ENCODE peak calls at places on chromosomes 4 and X, in five cellular contexts. C, W, X, M and L are unnamed samples.
A peak's percentile ranks its signal among the peaks of the same experiment; 100 is the strongest.

GRCh38 chr4:88809561-88810219 is 112.1 kb upstream of the NAP1L5 start:
- DNase-seq in C (no peak), W (no peak), X (no peak), M (no peak), L (no peak)

GRCh38 chrX:20374450-20374849 is 107.7 kb upstream of the RPS6KA3 start:
- DNase-seq in C (no peak), W (no peak), X (no peak), M (no peak), L (no peak)

GRCh38 chrX:68808686-68809357 is 20.0 kb upstream of the EFNB1 start:
- DNase-seq in C (peak; percentile 23), W (no peak), X (no peak), M (no peak), L (no peak)

GRCh38 chrX:45788941-45789348 is 588.3 kb upstream of the DIPK2B start:
- DNase-seq in C (no peak), W (no peak), X (no peak), M (no peak), L (no peak)

GRCh38 chr4:122819708-122820449 is 6.8 kb upstream of the FGF2 start:
- DNase-seq in C (peak; percentile 44), W (no peak), X (no peak), M (no peak), L (no peak)

GRCh38 chr4:183337349-183337748 is 15.1 kb upstream of the CLDN24 start:
- DNase-seq in C (no peak), W (no peak), X (no peak), M (no peak), L (no peak)

GRCh38 chr4:43968041-43968440 is 480.6 kb downstream of the KCTD8 start:
- DNase-seq in C (no peak), W (no peak), X (no peak), M (no peak), L (no peak)

GRCh38 chrX:72461766-72462165 is 110.9 kb downstream of the HDAC8 start:
- DNase-seq in C (no peak), W (no peak), X (no peak), M (no peak), L (no peak)